ENCODE peak calls at places on chromosomes 13 and 19, in five cellular contexts. Y is mucosa of descending colon, F is LNCaP clone FGC, G is fibroblast of lung, A is body of pancreas. J is an unnamed sample.

GRCh38 chr19:6071103-6071485 is 39.2 kb downstream of the RFX2 start:
- DNase-seq in Y (no peak), F (no peak), G (peak; percentile 87), A (no peak), J (peak; percentile 77)

GRCh38 chr19:38204096-38204495 is 19.9 kb downstream of the DPF1 start:
- DNase-seq in Y (no peak), F (no peak), G (no peak), A (no peak), J (no peak)

GRCh38 chr19:46009530-46010510 is 13.0 kb downstream of the PGLYRP1 start:
- DNase-seq in Y (peak; percentile 59), F (no peak), G (peak; percentile 59), A (peak; percentile 76), J (peak; percentile 82)

GRCh38 chr13:94065741-94066140 is 413.7 kb downstream of the DCT start:
- DNase-seq in Y (no peak), F (no peak), G (peak; percentile 75), A (no peak), J (peak; percentile 5)

GRCh38 chr19:4499855-4500254 is 18.4 kb downstream of the PLIN4 start:
- DNase-seq in Y (no peak), F (no peak), G (no peak), A (no peak), J (no peak)

GRCh38 chr13:98364648-98365047 is 187.6 kb upstream of the RNF113B start:
- DNase-seq in Y (no peak), F (no peak), G (no peak), A (no peak), J (no peak)

GRCh38 chr19:40827386-40828247 is 22.6 kb downstream of the CYP2A6 start:
- DNase-seq in Y (no peak), F (no peak), G (no peak), A (no peak), J (no peak)

GRCh38 chr13:29868581-29868980 is 18.2 kb upstream of the UBL3 start:
- DNase-seq in Y (no peak), F (peak; percentile 44), G (no peak), A (no peak), J (no peak)

DNA sequence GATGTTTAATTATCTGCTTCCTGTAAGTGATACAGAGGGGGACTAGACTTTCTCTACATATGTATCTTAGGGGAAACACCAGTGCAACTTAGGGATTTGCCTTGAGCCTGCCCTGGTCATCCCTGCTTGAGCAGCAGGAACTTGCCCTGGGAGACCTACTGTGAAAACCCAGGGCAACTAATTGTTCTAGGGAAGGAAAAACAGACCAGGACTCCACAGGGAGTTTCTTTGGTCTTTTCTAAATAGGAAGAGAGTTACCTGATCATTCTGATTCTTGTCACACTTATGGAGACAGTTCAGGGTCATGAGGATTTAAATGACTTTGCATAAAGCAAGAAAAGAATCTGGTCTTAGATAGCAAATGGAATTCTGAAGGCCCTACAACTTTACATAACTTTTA is 89.1 kb downstream of the WASF3 start:
- DNase-seq in Y (no peak), F (no peak), G (no peak), A (no peak), J (no peak)
- H3K4me3 ChIP-seq in Y (no peak overlapping the region), F (no peak overlapping the region), G (no peak overlapping the region), A (no peak overlapping the region), J (no peak overlapping the region)

DNA sequence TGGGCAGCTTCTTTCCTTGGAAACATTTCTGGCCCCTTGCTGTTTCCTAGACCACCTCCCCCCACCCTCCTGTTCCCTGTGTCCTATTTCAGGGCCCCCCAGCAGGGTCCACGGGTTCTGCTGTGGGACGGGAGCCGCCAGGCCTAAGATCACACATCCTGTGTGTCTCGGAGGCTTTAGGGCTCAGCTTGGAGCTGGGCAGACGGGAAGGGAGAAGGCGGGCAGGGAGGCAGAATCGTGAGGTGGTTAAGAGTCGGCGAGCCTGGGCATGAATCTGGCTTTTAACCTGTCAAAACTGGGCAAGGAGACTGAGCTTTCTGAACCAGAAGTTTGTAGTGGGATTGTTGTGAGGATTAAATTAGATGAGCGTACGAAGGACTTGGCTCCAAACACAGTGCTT is 4.8 kb downstream of the KCNC3 start:
- DNase-seq in Y (peak; percentile 34), F (no peak), G (no peak), A (no peak), J (no peak)
- TF ChIP-seq CTCF in Y (no peak), F (no peak), G (no peak), A (no peak), J (no peak)

GRCh38 chr13:47903836-47904235 is 97.2 kb downstream of the SUCLA2 start:
- DNase-seq in Y (no peak), F (no peak), G (peak; percentile 54), A (no peak), J (peak; percentile 22)
- H3K4me3 ChIP-seq in Y (no peak overlapping the region), F (no peak overlapping the region), G (no peak overlapping the region), A (no peak overlapping the region), J (no peak overlapping the region)

DNA sequence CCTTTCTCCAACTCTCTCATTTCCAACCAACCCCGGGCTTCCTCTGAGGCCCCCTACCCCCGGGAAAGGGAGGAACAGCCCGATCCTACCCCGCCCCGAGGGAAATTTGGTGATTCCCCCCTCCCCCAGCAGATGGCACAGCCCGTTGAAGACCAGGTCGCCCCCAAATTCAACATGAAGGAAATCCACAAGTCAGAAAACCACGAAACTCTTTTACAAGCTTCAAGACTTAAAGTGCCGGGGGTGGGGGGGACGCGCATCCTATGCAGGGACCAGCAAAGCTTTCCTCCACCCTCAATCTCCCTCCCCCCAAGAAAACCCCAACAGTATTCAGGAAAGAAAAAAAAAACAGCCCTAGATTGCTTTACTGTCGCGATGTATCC is 1.8 kb downstream of the TCF3 start:
- DNase-seq in Y (no peak), F (no peak), G (peak; percentile 18), A (no peak), J (peak; percentile 10)
- TF ChIP-seq CTCF in Y (no peak), F (no peak), G (no peak), A (no peak), J (no peak)

GRCh38 chr19:54029930-54030490 is 33.7 kb downstream of the VSTM1 start:
- DNase-seq in Y (no peak), F (peak; percentile 37), G (peak; percentile 43), A (peak; percentile 51), J (peak; percentile 82)

GRCh38 chr19:54035215-54036178 is 28.2 kb downstream of the VSTM1 start:
- DNase-seq in Y (no peak), F (no peak), G (peak; percentile 86), A (no peak), J (peak; percentile 92)

GRCh38 chr19:54026656-54027055 is 35.2 kb downstream of the CACNG6 start:
- DNase-seq in Y (no peak), F (no peak), G (no peak), A (no peak), J (no peak)

GRCh38 chr19:54030895-54031586 is 32.7 kb downstream of the VSTM1 start:
- DNase-seq in Y (no peak), F (no peak), G (no peak), A (no peak), J (peak; percentile 49)
- H3K4me3 ChIP-seq in Y (no peak overlapping the region), F (peak overlapping the region; percentile 4), G (no peak overlapping the region), A (no peak overlapping the region), J (no peak overlapping the region)

GRCh38 chr13:59182241-59182640 is 981.5 kb downstream of the DIAPH3 start:
- DNase-seq in Y (no peak), F (no peak), G (no peak), A (no peak), J (no peak)

GRCh38 chr13:59176775-59177174 is 987.0 kb downstream of the DIAPH3 start:
- DNase-seq in Y (no peak), F (no peak), G (no peak), A (no peak), J (peak; percentile 1)

GRCh38 chr13:59178344-59178743 is 985.4 kb downstream of the DIAPH3 start:
- DNase-seq in Y (no peak), F (no peak), G (no peak), A (no peak), J (peak; percentile 30)
- TF ChIP-seq CTCF in Y (no peak), F (peak; percentile 33), G (peak; percentile 37), A (peak; percentile 8), J (peak; percentile 55)

J was measured in fibroblast of pulmonary artery.